ENCODE peak calls at places on chromosome 10, in seven cellular contexts. W is tibial nerve; Y is nephron progenitor cell; R is activated naive CD4-positive, alpha-beta T cell treated with anti-CD3 and anti-CD28 coated beads for 36 hours; M is germinal center; S is stimulated activated CD8-positive, alpha-beta memory T cell treated with anti-CD3 and anti-CD28 coated beads, Interleukin-15, amount 100 ng/mL, for 24 hours; V is NCI-H524 treated with DMSO at 0.1 percent for 48 hours. U is an unnamed sample.

GRCh38 chr10:78178940-78179339 is 145.3 kb downstream of the RPS24 start:
- DNase-seq in W (no peak), Y (no peak), R (no peak), M (no peak), S (no peak), V (no peak), U (no peak)

GRCh38 chr10:132571565-132572544 is 34.3 kb downstream of the INPP5A start:
- DNase-seq in W (no peak), Y (peak), R (peak), M (peak), S (no peak), V (no peak), U (no peak)

GRCh38 chr10:91796332-91797076 is 1.7 kb upstream of the TNKS2 start:
- DNase-seq in W (no peak), Y (peak), R (peak), M (peak), S (peak), V (no peak), U (no peak)

GRCh38 chr10:131024259-131025131 is 287.0 kb downstream of the TCERG1L start:
- DNase-seq in W (no peak), Y (no peak), R (no peak), M (no peak), S (no peak), V (no peak), U (no peak)

GRCh38 chr10:75294518-75294865 is 58.7 kb upstream of the COMTD1 start:
- DNase-seq in W (no peak), Y (no peak), R (no peak), M (no peak), S (no peak), V (no peak), U (no peak)

GRCh38 chr10:1706711-1707110 is 30.6 kb downstream of the ADARB2 start:
- DNase-seq in W (no peak), Y (no peak), R (peak), M (no peak), S (no peak), V (no peak), U (no peak)

GRCh38 chr10:66322777-66323176 is 603.1 kb upstream of the LRRTM3 start:
- DNase-seq in W (no peak), Y (no peak), R (no peak), M (no peak), S (no peak), V (no peak), U (no peak)

GRCh38 chr10:88299787-88300186 is 283.3 kb downstream of the RNLS start:
- DNase-seq in W (no peak), Y (no peak), R (no peak), M (no peak), S (no peak), V (no peak), U (no peak)

GRCh38 chr10:22713853-22714523 is 390 bp downstream of the PIP4K2A start:
- DNase-seq in W (no peak), Y (peak), R (peak), M (peak), S (peak), V (no peak), U (no peak)

GRCh38 chr10:132229834-132230556 is 43.2 kb downstream of the DPYSL4 start:
- DNase-seq in W (no peak), Y (no peak), R (peak), M (peak), S (no peak), V (no peak), U (no peak)

GRCh38 chr10:124745678-124746077 is 1.5 kb upstream of the FAM53B start:
- DNase-seq in W (no peak), Y (no peak), R (no peak), M (peak), S (no peak), V (no peak), U (no peak)

GRCh38 chr10:112624546-112625048 is 177.6 kb downstream of the VTI1A start:
- DNase-seq in W (no peak), Y (no peak), R (no peak), M (no peak), S (no peak), V (no peak), U (no peak)

GRCh38 chr10:125120046-125120710 is 40.2 kb downstream of the CTBP2 start:
- DNase-seq in W (no peak), Y (no peak), R (no peak), M (no peak), S (no peak), V (no peak), U (no peak)

GRCh38 chr10:114607358-114607998 is 50.6 kb downstream of the ABLIM1 start:
- DNase-seq in W (no peak), Y (no peak), R (no peak), M (no peak), S (no peak), V (no peak), U (no peak)

GRCh38 chr10:113945075-113945686 is 90.7 kb downstream of the NHLRC2 start:
- DNase-seq in W (no peak), Y (no peak), R (no peak), M (no peak), S (no peak), V (no peak), U (no peak)

GRCh38 chr10:119259345-119259744 is 52.0 kb downstream of the GRK5 start:
- DNase-seq in W (no peak), Y (no peak), R (no peak), M (no peak), S (no peak), V (no peak), U (no peak)

GRCh38 chr10:95987685-95988426 is 55.5 kb upstream of the CCNJ start:
- DNase-seq in W (no peak), Y (no peak), R (no peak), M (no peak), S (no peak), V (no peak), U (no peak)

GRCh38 chr10:106711313-106711906 is 453.1 kb downstream of the SORCS1 start:
- DNase-seq in W (peak), Y (peak), R (peak), M (peak), S (no peak), V (no peak), U (no peak)

GRCh38 chr10:23523251-23523650 is 84.4 kb downstream of the OTUD1 start:
- DNase-seq in W (no peak), Y (no peak), R (no peak), M (no peak), S (no peak), V (no peak), U (no peak)